ENCODE peak calls at places on chromosome 10, in six cellular contexts. R is NCI-H1092; L is SW 1271; F is stimulated activated CD4-positive, alpha-beta T cell treated with anti-CD3 and anti-CD28 coated beads, Interleukin-12 subunit alpha, Interleukin-12 subunit beta, amount 100 ng/mL, for 48 hours; Z is activated CD4-positive, alpha-beta T cell treated with anti-CD3 and anti-CD28 coated beads, Interleukin-2, amount 10 ng/mL, durations not matched to agents 7 days and 5 days; C is caudate nucleus. D is an unnamed sample.

GRCh38 chr10:47350671-47351640 is 2.8 kb downstream of the RBP3 start:
- DNase-seq in Z (no peak), L (no peak), F (no peak), R (no peak), C (no peak), D (no peak)

GRCh38 chr10:127408115-127408710 is 140.9 kb upstream of the NPS start:
- DNase-seq in Z (no peak), C (no peak), R (no peak), L (no peak), F (no peak), D (no peak)

GRCh38 chr10:101237080-101237817 is 8.0 kb upstream of the LBX1 start:
- DNase-seq in R (no peak), F (no peak), C (no peak), L (no peak), Z (no peak), D (no peak)

GRCh38 chr10:68121862-68122261 is 12.6 kb downstream of the MYPN start:
- DNase-seq in Z (no peak), C (no peak), F (no peak), L (no peak), R (no peak), D (no peak)

GRCh38 chr10:8298871-8299570 is 244.5 kb downstream of the GATA3 start:
- DNase-seq in R (no peak), Z (no peak), L (no peak), F (no peak), C (no peak), D (no peak)

GRCh38 chr10:47349516-47349915 is 1.4 kb downstream of the RBP3 start:
- DNase-seq in C (no peak), R (no peak), Z (no peak), L (no peak), F (no peak), D (no peak)

GRCh38 chr10:24556746-24557742 is 166.6 kb downstream of the ARHGAP21 start:
- DNase-seq in R (no peak), F (peak; percentile 6), L (peak; percentile 15), Z (peak; percentile 58), C (no peak), D (peak; percentile 42)

GRCh38 chr10:72098301-72099053 is 10.1 kb upstream of the SPOCK2 start:
- DNase-seq in C (no peak), L (no peak), F (no peak), R (no peak), Z (no peak), D (no peak)

GRCh38 chr10:86598151-86598550 is 56.2 kb upstream of the OPN4 start:
- DNase-seq in C (no peak), L (no peak), R (no peak), F (no peak), Z (no peak), D (no peak)

GRCh38 chr10:101725843-101726242 is 30.9 kb upstream of the FBXW4 start:
- DNase-seq in L (no peak), C (no peak), R (no peak), Z (no peak), F (no peak), D (no peak)

GRCh38 chr10:114766470-114766869 is 55.1 kb upstream of the FHIP2A start:
- DNase-seq in L (no peak), R (no peak), C (no peak), Z (no peak), F (no peak), D (no peak)

GRCh38 chr10:126203746-126204145 is 184.5 kb downstream of the ADAM12 start:
- DNase-seq in Z (no peak), L (no peak), F (no peak), C (no peak), R (no peak), D (no peak)

GRCh38 chr10:26524161-26524831 is 86.2 kb downstream of the APBB1IP start:
- DNase-seq in Z (no peak), L (no peak), C (no peak), F (no peak), R (no peak), D (no peak)

GRCh38 chr10:122342293-122343134 is 32.0 kb upstream of the PLEKHA1 start:
- DNase-seq in R (peak; percentile 20), C (no peak), F (peak; percentile 71), L (peak; percentile 5), Z (peak; percentile 64), D (no peak)

GRCh38 chr10:32377458-32378370 is 30.8 kb upstream of the EPC1 start:
- DNase-seq in R (no peak), L (no peak), F (no peak), C (no peak), Z (peak; percentile 57), D (no peak)

GRCh38 chr10:98276316-98276715 is 8.3 kb upstream of the LOXL4 start:
- DNase-seq in F (no peak), L (no peak), Z (no peak), R (no peak), C (no peak), D (no peak)

GRCh38 chr10:122829454-122829853 is 16.2 kb downstream of the CUZD1 start:
- DNase-seq in L (no peak), Z (no peak), F (no peak), R (no peak), C (no peak), D (no peak)

D was measured in Panc1.